ENCODE peak calls at places on chromosomes 16 and 17, in eight cellular contexts. M, L, U, A, P, Q, E and J are unnamed samples.

GRCh38 chr16:28189237-28189636 is 22.5 kb downstream of the XPO6 start:
- DNase-seq in M (no peak), L (no peak), U (no peak), A (peak), P (no peak), Q (no peak), E (no peak), J (no peak)

GRCh38 chr16:87002717-87003413 is 314.3 kb downstream of the C16orf95 start:
- DNase-seq in M (no peak), L (peak), U (peak), A (no peak), P (no peak), Q (no peak), E (no peak), J (no peak)

GRCh38 chr17:4802228-4802627 is at the start of gene C17orf114:
- DNase-seq in M (no peak), L (no peak), U (no peak), A (no peak), P (no peak), Q (no peak), E (no peak), J (no peak)

GRCh38 chr17:83076930-83077329 is 2.5 kb upstream of the METRNL start:
- DNase-seq in M (no peak), L (no peak), U (no peak), A (no peak), P (no peak), Q (no peak), E (no peak), J (no peak)

GRCh38 chr16:77781091-77781490 is 7.3 kb upstream of the VAT1L start:
- DNase-seq in M (no peak), L (no peak), U (no peak), A (no peak), P (no peak), Q (no peak), E (no peak), J (no peak)

GRCh38 chr16:25709182-25709581 is 17.4 kb downstream of the HS3ST4 start:
- DNase-seq in M (no peak), L (no peak), U (no peak), A (no peak), P (no peak), Q (no peak), E (no peak), J (no peak)

GRCh38 chr16:78122774-78123315 is 23.4 kb downstream of the WWOX start:
- DNase-seq in M (no peak), L (peak), U (peak), A (no peak), P (no peak), Q (no peak), E (peak), J (peak)

GRCh38 chr16:27922433-27922832 is 141.1 kb downstream of the GSG1L start:
- DNase-seq in M (no peak), L (no peak), U (no peak), A (no peak), P (no peak), Q (no peak), E (no peak), J (no peak)

GRCh38 chr16:88703486-88704309 is 2.5 kb downstream of the RNF166 start:
- DNase-seq in M (no peak), L (no peak), U (no peak), A (peak), P (no peak), Q (no peak), E (no peak), J (no peak)

GRCh38 chr16:85781156-85781555 is 18.2 kb downstream of the EMC8 start:
- DNase-seq in M (no peak), L (no peak), U (no peak), A (no peak), P (no peak), Q (no peak), E (no peak), J (no peak)

GRCh38 chr17:560379-560935 is 154.2 kb downstream of the VPS53 start:
- DNase-seq in M (no peak), L (no peak), U (no peak), A (no peak), P (no peak), Q (no peak), E (no peak), J (no peak)

GRCh38 chr16:85441189-85441889 is 171.8 kb upstream of the GSE1 start:
- DNase-seq in M (no peak), L (no peak), U (no peak), A (no peak), P (no peak), Q (no peak), E (no peak), J (no peak)

GRCh38 chr17:80817861-80818260 is 173.8 kb upstream of the CHMP6 start:
- DNase-seq in M (no peak), L (peak), U (no peak), A (no peak), P (no peak), Q (no peak), E (no peak), J (no peak)

GRCh38 chr17:17570207-17570797 is 21.2 kb downstream of the PEMT start:
- DNase-seq in M (no peak), L (no peak), U (no peak), A (peak), P (no peak), Q (peak), E (no peak), J (no peak)

GRCh38 chr16:11094075-11094593 is 149.8 kb downstream of the CLEC16A start:
- DNase-seq in M (no peak), L (peak), U (no peak), A (no peak), P (no peak), Q (no peak), E (peak), J (peak)

GRCh38 chr16:68466174-68466573 is 17.9 kb upstream of the SMPD3 start:
- DNase-seq in M (no peak), L (no peak), U (no peak), A (no peak), P (no peak), Q (no peak), E (no peak), J (no peak)

GRCh38 chr17:12928736-12929135 is 89.1 kb downstream of the ELAC2 start:
- DNase-seq in M (no peak), L (peak), U (no peak), A (no peak), P (no peak), Q (no peak), E (no peak), J (no peak)

GRCh38 chr16:55559233-55559632 is 7.3 kb upstream of the CAPNS2 start:
- DNase-seq in M (no peak), L (peak), U (no peak), A (no peak), P (no peak), Q (no peak), E (no peak), J (no peak)

GRCh38 chr17:15262291-15263205 is 2.6 kb downstream of the PMP22 start:
- DNase-seq in M (peak), L (peak), U (peak), A (peak), P (peak), Q (peak), E (no peak), J (no peak)

GRCh38 chr17:1829579-1830257 is at the start of the genes RPA1 and SMYD4:
- DNase-seq in M (peak), L (peak), U (no peak), A (peak), P (peak), Q (peak), E (peak), J (peak)

GRCh38 chr16:15950167-15950854 is 895 bp downstream of the ABCC1 start:
- DNase-seq in M (peak), L (peak), U (no peak), A (no peak), P (no peak), Q (peak), E (peak), J (peak)

GRCh38 chr16:970379-970765 is 412 bp downstream of the LMF1 start:
- DNase-seq in M (no peak), L (peak), U (no peak), A (no peak), P (no peak), Q (no peak), E (no peak), J (no peak)

GRCh38 chr16:49442805-49443204 is 69.2 kb downstream of the C16orf78 start:
- DNase-seq in M (no peak), L (no peak), U (no peak), A (no peak), P (no peak), Q (no peak), E (no peak), J (no peak)

GRCh38 chr16:1825864-1826690 is 548 bp downstream of the HAGH start:
- DNase-seq in M (no peak), L (peak), U (no peak), A (peak), P (peak), Q (no peak), E (peak), J (peak)

GRCh38 chr17:83196973-83197880 is 117.8 kb downstream of the METRNL start:
- DNase-seq in M (peak), L (peak), U (peak), A (peak), P (peak), Q (no peak), E (no peak), J (no peak)

GRCh38 chr17:16477255-16477654 is 14.7 kb downstream of the LRRC75A start:
- DNase-seq in M (peak), L (peak), U (peak), A (peak), P (no peak), Q (peak), E (no peak), J (no peak)

GRCh38 chr17:61338000-61338864 is 61.4 kb upstream of the TBX2 start:
- DNase-seq in M (no peak), L (peak), U (peak), A (peak), P (no peak), Q (no peak), E (no peak), J (no peak)

GRCh38 chr17:17551361-17551760 is 40.1 kb downstream of the PEMT start:
- DNase-seq in M (no peak), L (no peak), U (no peak), A (peak), P (no peak), Q (peak), E (no peak), J (no peak)

GRCh38 chr17:17819561-17819995 is 17.2 kb downstream of the SREBF1 start:
- DNase-seq in M (no peak), L (peak), U (no peak), A (peak), P (no peak), Q (peak), E (no peak), J (peak)

DNA sequence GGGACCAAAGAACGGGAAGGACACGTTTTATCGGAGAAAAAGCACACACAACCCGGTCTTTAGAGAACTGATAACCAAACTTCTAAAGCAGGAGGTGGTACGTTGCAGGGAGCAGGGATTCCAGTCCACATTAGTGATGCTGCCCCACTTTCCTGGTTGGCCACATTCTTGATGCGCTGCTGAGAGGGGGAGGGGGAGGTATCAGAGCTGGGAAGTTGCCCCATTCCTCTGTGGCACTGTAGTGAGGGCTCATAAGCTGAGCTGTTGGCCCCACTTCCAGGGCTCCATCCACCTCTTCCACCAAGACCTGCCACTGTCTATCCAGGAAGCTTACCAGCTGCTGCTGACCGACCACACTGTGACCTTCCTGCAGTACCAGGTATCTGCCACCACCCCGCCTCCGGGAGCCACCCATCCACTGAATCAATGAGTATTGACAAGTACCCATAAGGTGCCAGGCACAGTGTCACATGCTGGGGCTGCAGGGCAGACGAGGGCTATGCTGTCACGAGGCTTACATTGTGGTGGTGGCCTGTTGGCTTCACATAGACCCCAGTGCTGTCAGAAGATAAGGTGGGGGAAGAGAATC is 1.0 kb downstream of the TSEN54 start:
- DNase-seq in M (no peak), L (no peak), U (no peak), A (no peak), P (no peak), Q (peak), E (peak), J (no peak)
- TF ChIP-seq CTCF in M (no peak), L (no peak), U (no peak), A (no peak), P (peak), Q (no peak), E (peak), J (no peak)

DNA sequence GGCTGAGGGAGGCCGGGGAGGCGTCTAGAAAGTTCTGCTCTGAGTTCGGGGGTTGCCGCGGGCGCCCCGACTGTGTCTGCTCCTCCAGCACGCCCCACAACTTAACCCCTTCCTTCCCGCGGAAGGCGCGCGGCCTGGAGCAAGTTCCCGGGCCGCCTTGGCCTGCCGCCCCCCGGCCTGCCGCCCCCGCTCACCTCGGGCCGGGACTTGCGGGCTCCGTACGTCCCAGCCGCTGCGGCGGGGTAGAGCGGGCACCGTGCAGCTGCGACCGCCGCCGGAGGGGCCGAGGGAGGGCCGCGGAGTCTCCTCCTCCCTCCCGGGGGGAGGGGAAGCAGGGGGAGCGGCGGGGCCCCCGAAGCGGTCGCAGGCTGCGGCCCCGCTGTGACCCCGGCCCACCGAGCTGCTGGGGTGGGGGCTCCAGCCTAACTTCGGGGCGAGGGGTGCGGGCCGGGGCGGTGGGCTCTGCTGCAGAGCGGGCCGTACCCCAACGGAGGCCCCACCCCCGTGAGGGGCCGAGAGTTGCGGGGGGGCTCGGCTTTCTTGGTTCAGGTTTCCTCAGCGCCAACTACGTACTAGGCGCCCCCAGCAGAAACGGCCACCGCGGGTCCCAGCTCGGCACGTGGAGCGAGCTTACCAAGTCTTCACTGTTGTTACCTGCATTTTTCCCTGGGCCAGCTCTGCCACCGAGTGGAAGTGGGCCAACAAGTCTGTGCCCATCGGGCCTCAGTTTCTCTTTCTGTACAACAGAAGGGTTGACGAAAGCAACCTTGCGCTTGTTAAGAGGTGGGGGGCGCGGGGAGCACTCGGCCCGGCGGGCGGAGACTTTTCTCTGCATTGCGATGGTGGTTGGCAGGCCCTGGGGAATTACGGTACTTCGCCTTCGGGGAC is at the start of gene CCDC102A:
- DNase-seq in M (no peak), L (peak), U (no peak), A (no peak), P (peak), Q (peak), E (peak), J (peak)
- TF ChIP-seq CTCF in M (no peak), L (no peak), U (no peak), A (no peak), P (no peak), Q (no peak), E (no peak), J (peak)

GRCh38 chr16:59611556-59611955 is 877.4 kb upstream of the GOT2 start:
- DNase-seq in M (no peak), L (no peak), U (no peak), A (no peak), P (no peak), Q (no peak), E (no peak), J (no peak)
- TF ChIP-seq CTCF in M (no peak), L (no peak), U (no peak), A (no peak), P (no peak), Q (no peak), E (no peak), J (no peak)

GRCh38 chr17:54754560-54754959 is 146.1 kb upstream of the TOM1L1 start:
- DNase-seq in M (no peak), L (no peak), U (no peak), A (no peak), P (no peak), Q (no peak), E (no peak), J (no peak)
- TF ChIP-seq CTCF in M (no peak), L (no peak), U (no peak), A (no peak), P (no peak), Q (no peak), E (peak), J (peak)

GRCh38 chr16:84161011-84161410 is 15.9 kb downstream of the DNAAF1 start:
- DNase-seq in M (no peak), L (no peak), U (no peak), A (no peak), P (no peak), Q (no peak), E (no peak), J (no peak)
- TF ChIP-seq CTCF in M (no peak), L (no peak), U (no peak), A (no peak), P (no peak), Q (no peak), E (no peak), J (no peak)

GRCh38 chr17:64051153-64051552 is 30.7 kb upstream of the ICAM2 start:
- DNase-seq in M (no peak), L (no peak), U (no peak), A (no peak), P (no peak), Q (no peak), E (no peak), J (no peak)
- TF ChIP-seq CTCF in M (no peak), L (no peak), U (no peak), A (no peak), P (no peak), Q (no peak), E (no peak), J (no peak)

DNA sequence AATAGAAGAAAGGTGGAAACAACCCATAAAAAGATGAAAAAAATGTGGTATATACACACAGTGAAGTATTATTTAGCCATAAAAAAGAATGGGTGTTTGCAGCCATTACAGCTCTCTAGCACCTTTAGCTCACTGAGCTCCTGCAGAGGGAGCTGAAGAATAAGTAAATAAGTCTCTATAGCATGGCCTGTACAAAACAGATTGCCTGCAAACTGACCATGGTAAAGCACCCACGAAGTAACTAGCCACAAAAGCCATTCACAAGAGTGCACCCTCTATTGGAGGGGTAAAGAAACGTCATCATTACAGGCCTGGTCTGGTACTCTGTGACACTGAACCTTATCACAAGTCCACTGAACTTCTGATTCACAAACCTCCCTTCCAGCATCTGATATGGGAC is 76.3 kb downstream of the USP32 start:
- DNase-seq in M (no peak), L (no peak), U (no peak), A (no peak), P (no peak), Q (no peak), E (peak), J (no peak)
- TF ChIP-seq CTCF in M (no peak), L (no peak), U (peak), A (no peak), P (no peak), Q (no peak), E (peak), J (no peak)

DNA sequence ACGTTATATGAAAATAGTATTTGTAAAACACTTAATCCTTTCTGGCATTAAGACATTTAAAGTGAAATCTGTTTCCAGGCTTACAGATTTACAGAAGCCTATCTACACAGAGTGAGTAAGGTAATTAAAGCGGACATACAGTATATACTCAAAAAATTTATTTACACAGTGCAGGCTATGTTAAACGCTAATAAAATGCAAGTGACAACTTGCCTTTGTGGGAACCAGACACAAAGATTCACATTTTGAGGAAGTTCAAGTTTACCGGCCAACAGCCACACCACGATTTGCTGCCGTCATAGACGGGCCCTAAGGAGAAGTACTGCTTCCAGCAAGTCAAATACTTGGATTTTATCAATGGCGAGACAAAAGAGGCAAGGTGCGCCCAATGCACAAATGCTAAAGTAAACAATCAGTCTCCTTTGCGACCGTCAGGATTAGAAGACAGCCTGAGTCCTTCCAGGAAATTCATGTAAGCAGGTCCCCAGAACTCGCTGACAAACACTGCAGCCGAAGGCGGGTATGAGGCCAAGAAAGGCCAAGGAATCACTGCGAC is 799 bp downstream of the VPS35 start:
- DNase-seq in M (peak), L (no peak), U (no peak), A (no peak), P (no peak), Q (no peak), E (no peak), J (no peak)
- TF ChIP-seq CTCF in M (no peak), L (no peak), U (no peak), A (no peak), P (no peak), Q (no peak), E (peak), J (peak)

GRCh38 chr17:9890124-9890523 is 14.9 kb downstream of the RCVRN start:
- DNase-seq in M (no peak), L (no peak), U (no peak), A (no peak), P (no peak), Q (no peak), E (no peak), J (peak)
- TF ChIP-seq CTCF in M (no peak), L (peak), U (no peak), A (peak), P (no peak), Q (no peak), E (peak), J (peak)